ENCODE peak calls at places on chromosomes 13 and 19, in four cellular contexts. X is GM06990, N is left ventricle myocardium inferior, R is breast epithelium. A is an unnamed sample. For H3K27me3 and H3K36me3, the result is how much of the 10 kb centered on the place peaks cover.

GRCh38 chr13:62280590-62280989 is 864.9 kb upstream of the PCDH20 start:
- DNase-seq in X (peak), N (no peak), R (no peak), A (no peak)

GRCh38 chr13:86201477-86201876 is 402.3 kb upstream of the SLITRK6 start:
- DNase-seq in X (no peak), N (no peak), R (no peak), A (no peak)

GRCh38 chr13:97133955-97134354 is 88.2 kb upstream of the MBNL2 start:
- DNase-seq in X (no peak), N (no peak), R (no peak), A (peak)

GRCh38 chr19:16514383-16515019 is 18.3 kb downstream of the C19orf44 start:
- DNase-seq in X (no peak), N (no peak), R (no peak), A (no peak)

GRCh38 chr13:112205990-112206389 is 139.0 kb downstream of the SOX1 start:
- DNase-seq in X (no peak), N (no peak), R (no peak), A (no peak)

GRCh38 chr13:28199089-28199488 is 60.7 kb downstream of the PAN3 start:
- DNase-seq in X (no peak), N (no peak), R (no peak), A (no peak)

GRCh38 chr19:10602330-10603083 is 15.4 kb upstream of the AP1M2 start:
- DNase-seq in X (peak), N (peak), R (peak), A (no peak)

GRCh38 chr13:31807090-31807541 is 67.8 kb downstream of the RXFP2 start:
- DNase-seq in X (no peak), N (no peak), R (no peak), A (peak)

GRCh38 chr19:4583961-4584669 is 24.6 kb upstream of the SEMA6B start:
- DNase-seq in X (peak), N (no peak), R (no peak), A (no peak)

GRCh38 chr13:48194392-48194754 is 38.6 kb upstream of the ITM2B start:
- DNase-seq in X (no peak), N (no peak), R (no peak), A (peak)

GRCh38 chr19:53877361-53877766 is 4.6 kb upstream of the PRKCG start:
- DNase-seq in X (no peak), N (no peak), R (no peak), A (no peak)

GRCh38 chr19:679418-680286 is 3.5 kb downstream of the FSTL3 start:
- DNase-seq in X (no peak), N (peak), R (peak), A (peak)

GRCh38 chr19:39542198-39542597 is 2.2 kb upstream of the EID2 start:
- DNase-seq in X (no peak), N (no peak), R (no peak), A (no peak)

GRCh38 chr13:67042556-67042955 is 187.6 kb downstream of the PCDH9 start:
- DNase-seq in X (no peak), N (no peak), R (no peak), A (no peak)

GRCh38 chr13:90910240-90910639 is 437.2 kb upstream of the MIR17HG start:
- DNase-seq in X (no peak), N (no peak), R (no peak), A (no peak)

GRCh38 chr19:54464044-54464623 is 556 bp upstream of the LENG9 start:
- DNase-seq in X (peak), N (peak), R (peak), A (peak)

GRCh38 chr13:91312324-91312723 is 35.2 kb upstream of the MIR17HG start:
- DNase-seq in X (no peak), N (no peak), R (no peak), A (no peak)

GRCh38 chr19:54158812-54159351 is 639 bp downstream of the LENG1 start:
- DNase-seq in X (no peak), N (no peak), R (no peak), A (no peak)

GRCh38 chr13:110302154-110302553 is 4.8 kb downstream of the COL4A1 start:
- DNase-seq in X (no peak), N (no peak), R (no peak), A (no peak)
- H3K27me3 ChIP-seq in X (under half), N (under half), R (under half), A (under half)

DNA sequence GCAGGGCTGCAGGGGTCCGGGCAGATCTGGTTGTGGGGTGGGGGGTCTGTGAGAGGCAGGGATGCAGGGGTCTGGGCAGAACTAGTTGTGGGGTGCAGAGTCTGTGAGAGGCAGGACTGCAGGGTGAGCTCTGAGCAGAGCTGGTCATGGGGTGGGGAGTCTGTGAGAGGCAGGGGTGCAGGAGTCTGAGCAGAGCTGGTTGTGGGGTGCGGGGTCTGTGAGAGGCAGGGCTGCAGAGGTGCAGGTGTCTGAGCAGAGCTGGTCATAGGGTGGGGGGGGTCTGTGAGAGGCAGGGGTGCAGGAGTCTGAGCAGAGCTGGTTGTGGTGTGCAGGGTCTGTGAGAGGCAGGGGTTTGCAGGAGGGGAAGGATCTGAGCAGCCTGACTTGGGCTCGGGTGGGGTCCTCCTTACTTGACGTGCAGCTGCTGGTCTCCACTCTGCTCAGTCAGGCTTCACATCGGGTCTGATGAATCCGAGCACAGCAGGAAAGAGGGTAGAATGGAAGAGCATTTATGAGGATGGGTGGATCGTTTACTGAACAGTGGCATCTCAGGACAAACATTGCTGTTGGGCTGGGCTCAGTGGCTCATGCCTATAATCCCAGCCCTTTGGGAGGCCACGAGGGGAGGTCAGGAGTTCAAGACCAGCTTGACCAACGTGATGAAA is 31.2 kb downstream of the IGFL2 start:
- DNase-seq in X (no peak), N (no peak), R (no peak), A (no peak)
- H3K4me3 ChIP-seq in X (no peak), N (no peak), R (no peak), A (no peak)

GRCh38 chr13:45527699-45528462 is 63.1 kb downstream of the COG3 start:
- DNase-seq in X (no peak), N (no peak), R (no peak), A (peak)
- H3K36me3 ChIP-seq in X (under half), N (half or more), R (under half), A (under half)

GRCh38 chr13:102251817-102252216 is 150.0 kb downstream of the FGF14 start:
- DNase-seq in X (no peak), N (no peak), R (no peak), A (no peak)
- H3K27me3 ChIP-seq in X (under half), N (under half), R (under half), A (under half)

DNA sequence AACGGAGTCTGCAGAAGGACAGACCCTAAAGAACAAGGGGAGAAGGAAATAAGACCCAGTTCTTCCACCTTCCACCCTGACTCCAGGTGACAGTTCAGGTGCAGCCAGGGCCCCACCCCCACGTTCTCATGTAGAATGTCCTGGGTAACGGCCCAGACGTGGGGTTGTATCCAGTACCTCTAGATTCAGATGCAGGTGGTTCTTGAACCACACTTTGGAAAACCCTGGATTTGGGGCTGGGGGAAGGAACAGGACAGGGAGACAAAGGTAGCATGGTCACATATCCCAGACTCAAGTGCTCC is 2.2 kb downstream of the DMPK start:
- DNase-seq in X (no peak), N (no peak), R (no peak), A (no peak)
- H3K4me3 ChIP-seq in X (no peak), N (peak), R (peak), A (no peak)

DNA sequence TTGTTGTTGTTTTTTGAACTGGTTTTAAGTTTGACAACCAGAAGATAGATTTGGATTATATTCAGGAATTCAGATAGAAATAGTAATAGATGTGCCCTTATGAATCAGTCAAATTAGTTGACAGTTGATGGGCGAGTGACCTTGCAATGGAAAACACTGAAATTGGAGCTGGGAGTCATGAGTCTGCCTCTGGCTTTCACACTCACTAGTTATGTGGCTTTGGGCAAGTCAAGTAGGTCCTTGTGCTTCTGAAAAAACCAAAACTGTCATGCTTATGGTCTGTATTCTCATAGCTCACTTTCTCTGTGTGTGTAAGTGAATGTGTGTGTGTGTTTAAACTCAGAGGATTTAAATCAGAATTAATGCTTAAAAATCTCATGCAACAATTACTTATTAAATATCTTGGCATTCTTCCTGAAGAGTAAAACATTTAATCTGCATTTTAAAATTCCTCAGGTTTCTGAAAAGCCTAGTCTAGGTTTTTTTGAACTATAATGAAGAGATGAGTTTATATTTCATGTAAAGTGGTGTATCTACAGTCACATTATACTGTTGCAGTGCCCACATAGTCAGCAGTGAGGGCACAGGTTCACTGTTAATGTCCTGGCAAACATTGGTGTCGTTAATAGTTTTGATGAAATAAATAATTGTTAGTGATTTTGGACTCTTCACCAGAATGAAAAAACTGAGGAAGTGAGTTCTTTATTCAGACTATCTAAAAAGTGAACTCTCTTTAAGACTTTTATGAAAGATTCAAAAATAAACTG is 32.5 kb downstream of the UCHL3 start:
- DNase-seq in X (no peak), N (no peak), R (no peak), A (no peak)
- H3K36me3 ChIP-seq in X (under half), N (under half), R (under half), A (under half)

DNA sequence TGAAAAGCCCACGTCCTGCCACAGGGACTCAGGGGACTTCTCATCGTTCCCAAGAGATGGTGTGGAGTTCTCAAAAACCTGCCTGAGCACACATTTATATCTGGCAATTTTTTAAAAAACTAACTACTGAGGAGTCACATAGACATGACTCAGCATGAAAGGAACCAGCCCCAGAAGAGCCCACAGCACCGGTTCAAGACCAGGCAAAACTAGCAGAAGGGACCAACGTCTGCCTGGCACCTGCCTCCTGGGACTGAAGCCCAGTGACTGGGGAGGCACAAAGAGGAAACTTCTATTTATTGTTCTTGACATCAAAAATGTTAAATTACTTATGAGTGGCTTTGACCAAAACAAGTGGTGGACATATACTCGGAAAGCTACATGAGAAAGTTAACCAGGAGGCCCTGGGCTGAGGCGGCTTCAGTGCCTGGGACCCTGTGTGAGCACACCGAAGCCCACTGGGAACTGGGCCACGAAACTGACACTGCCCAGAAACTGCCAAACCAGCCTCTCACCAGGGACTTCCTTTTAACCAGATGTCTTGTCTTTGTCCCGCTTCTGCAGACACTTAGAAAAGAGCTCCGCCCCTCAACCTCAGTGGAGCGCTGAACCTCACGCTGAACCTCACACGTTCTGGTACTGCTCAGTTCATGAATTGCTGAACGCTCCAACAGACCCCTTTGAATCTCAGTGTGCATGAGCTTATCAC is 25.7 kb downstream of the C13orf46 start:
- DNase-seq in X (no peak), N (peak), R (no peak), A (no peak)
- H3K27me3 ChIP-seq in X (under half), N (under half), R (under half), A (under half)

GRCh38 chr19:48036765-48037164 is 7.1 kb downstream of the CABP5 start:
- DNase-seq in X (no peak), N (no peak), R (no peak), A (no peak)

GRCh38 chr19:48044561-48044960 is 682 bp upstream of the CABP5 start:
- DNase-seq in X (no peak), N (no peak), R (no peak), A (no peak)

GRCh38 chr19:48043675-48044258 is at the start of gene CABP5:
- DNase-seq in X (no peak), N (no peak), R (no peak), A (no peak)

DNA sequence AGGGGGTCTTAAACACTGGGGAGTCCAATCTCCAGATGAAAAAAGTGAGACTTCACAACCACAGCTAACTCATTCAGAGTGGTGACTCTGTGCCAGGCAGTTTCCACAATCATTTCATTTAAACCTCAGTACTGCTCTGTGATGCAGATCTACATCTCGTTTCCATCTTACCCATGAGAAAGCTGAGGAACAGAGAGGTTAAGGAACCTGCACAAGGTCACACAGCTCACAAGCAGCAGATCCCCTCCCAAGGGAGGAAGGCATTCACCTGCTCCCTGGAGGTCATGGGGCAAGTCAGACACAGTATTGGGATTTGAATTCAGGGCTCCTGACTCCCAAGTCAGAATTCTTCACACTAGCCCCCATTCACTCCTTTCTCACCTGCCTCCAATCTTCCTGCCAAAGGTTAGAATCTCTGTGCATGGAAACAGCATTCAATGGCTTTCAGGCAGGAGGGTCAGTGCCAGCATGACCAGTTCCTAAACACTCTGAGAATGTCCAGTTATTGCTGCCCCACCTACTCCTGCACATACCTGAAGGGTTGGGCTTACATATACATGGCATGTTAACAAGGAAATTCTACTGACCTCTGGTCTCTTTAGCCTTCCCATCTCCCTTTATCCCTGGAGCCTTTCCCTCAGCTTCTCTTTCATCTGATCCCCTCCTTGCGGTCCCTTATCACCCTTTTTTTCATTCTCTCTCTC is 1.9 kb downstream of the CABP5 start:
- DNase-seq in X (no peak), N (no peak), R (no peak), A (no peak)
- H3K4me3 ChIP-seq in X (no peak), N (no peak), R (no peak), A (no peak)

GRCh38 chr13:77056886-77057285 is 29.9 kb upstream of the FBXL3 start:
- DNase-seq in X (no peak), N (no peak), R (no peak), A (no peak)

GRCh38 chr13:77061362-77061761 is 34.4 kb upstream of the FBXL3 start:
- DNase-seq in X (no peak), N (no peak), R (no peak), A (no peak)

GRCh38 chr13:77067519-77067918 is 40.6 kb upstream of the FBXL3 start:
- DNase-seq in X (no peak), N (no peak), R (no peak), A (no peak)

GRCh38 chr13:77065456-77066147 is 38.6 kb upstream of the FBXL3 start:
- DNase-seq in X (no peak), N (no peak), R (no peak), A (no peak)

GRCh38 chr13:77062097-77062496 is 35.1 kb upstream of the FBXL3 start:
- DNase-seq in X (no peak), N (no peak), R (no peak), A (no peak)
- H3K36me3 ChIP-seq in X (under half), N (half or more), R (under half), A (under half)

GRCh38 chr19:18605196-18605545 is 1.4 kb downstream of the CRLF1 start:
- DNase-seq in X (no peak), N (no peak), R (no peak), A (no peak)
- H3K27me3 ChIP-seq in X (under half), N (half or more), R (under half), A (under half)

A was measured in bronchial epithelial cell.